ENCODE peak calls at places on chromosomes 5 and 9, in ten cellular contexts. F, H, J, P, N, L, W, B, C and Z are unnamed samples.

GRCh38 chr5:124790261-124790894 is 43.9 kb upstream of the ZNF608 start:
- DNase-seq in P (no peak), W (no peak), N (no peak), F (peak; percentile 46), B (no peak), C (no peak), L (no peak), J (no peak), H (peak; percentile 21), Z (no peak)

GRCh38 chr9:114656301-114656700 is 1.3 kb downstream of the TEX53 start:
- DNase-seq in H (no peak), W (no peak), J (no peak), B (no peak), L (no peak), N (no peak), F (no peak), P (no peak), C (no peak), Z (no peak)

GRCh38 chr5:178416919-178417318 is 173.3 kb downstream of the COL23A1 start:
- DNase-seq in C (no peak), H (no peak), B (no peak), W (no peak), N (no peak), J (no peak), F (peak; percentile 23), L (no peak), P (no peak), Z (no peak)

GRCh38 chr5:89399553-89399952 is 516.6 kb upstream of the MEF2C start:
- DNase-seq in C (no peak), B (no peak), N (no peak), L (no peak), P (no peak), H (peak; percentile 56), F (no peak), W (no peak), J (no peak), Z (no peak)

GRCh38 chr5:141686648-141687416 is 4.8 kb upstream of the ARAP3 start:
- DNase-seq in P (no peak), L (peak; percentile 28), C (no peak), B (no peak), J (no peak), N (no peak), H (peak; percentile 21), F (no peak), W (no peak), Z (no peak)

GRCh38 chr5:97163360-97163764 is 19.7 kb downstream of the RIOK2 start:
- DNase-seq in W (no peak), H (peak; percentile 51), P (no peak), J (no peak), N (no peak), B (no peak), C (no peak), L (no peak), F (no peak), Z (peak; percentile 25)

GRCh38 chr5:95163079-95163478 is 121.8 kb downstream of the MCTP1 start:
- DNase-seq in J (no peak), C (no peak), W (no peak), L (no peak), H (no peak), P (no peak), N (no peak), F (no peak), B (no peak), Z (no peak)

GRCh38 chr9:124790301-124790700 is 13.4 kb downstream of the OLFML2A start:
- DNase-seq in L (peak; percentile 13), F (no peak), H (no peak), C (peak; percentile 12), W (no peak), J (no peak), B (no peak), P (no peak), N (no peak), Z (no peak)

GRCh38 chr5:16615737-16616535 is 861 bp downstream of the RETREG1 start:
- DNase-seq in L (peak; percentile 75), N (no peak), B (peak; percentile 10), P (no peak), J (no peak), W (no peak), H (no peak), C (no peak), F (no peak), Z (no peak)

GRCh38 chr5:16617272-16617973 is 626 bp upstream of the RETREG1 start:
- DNase-seq in F (no peak), J (no peak), C (no peak), W (peak; percentile 42), B (peak; percentile 14), H (no peak), P (no peak), N (no peak), L (peak; percentile 77), Z (no peak)

GRCh38 chr5:16619136-16619535 is 2.3 kb upstream of the RETREG1 start:
- DNase-seq in C (no peak), W (no peak), J (no peak), F (no peak), L (no peak), B (no peak), H (no peak), N (no peak), P (no peak), Z (no peak)

GRCh38 chr5:16618138-16618897 is 1.5 kb upstream of the RETREG1 start:
- DNase-seq in B (no peak), H (no peak), J (no peak), P (no peak), C (no peak), L (no peak), F (no peak), N (no peak), W (no peak), Z (no peak)

DNA sequence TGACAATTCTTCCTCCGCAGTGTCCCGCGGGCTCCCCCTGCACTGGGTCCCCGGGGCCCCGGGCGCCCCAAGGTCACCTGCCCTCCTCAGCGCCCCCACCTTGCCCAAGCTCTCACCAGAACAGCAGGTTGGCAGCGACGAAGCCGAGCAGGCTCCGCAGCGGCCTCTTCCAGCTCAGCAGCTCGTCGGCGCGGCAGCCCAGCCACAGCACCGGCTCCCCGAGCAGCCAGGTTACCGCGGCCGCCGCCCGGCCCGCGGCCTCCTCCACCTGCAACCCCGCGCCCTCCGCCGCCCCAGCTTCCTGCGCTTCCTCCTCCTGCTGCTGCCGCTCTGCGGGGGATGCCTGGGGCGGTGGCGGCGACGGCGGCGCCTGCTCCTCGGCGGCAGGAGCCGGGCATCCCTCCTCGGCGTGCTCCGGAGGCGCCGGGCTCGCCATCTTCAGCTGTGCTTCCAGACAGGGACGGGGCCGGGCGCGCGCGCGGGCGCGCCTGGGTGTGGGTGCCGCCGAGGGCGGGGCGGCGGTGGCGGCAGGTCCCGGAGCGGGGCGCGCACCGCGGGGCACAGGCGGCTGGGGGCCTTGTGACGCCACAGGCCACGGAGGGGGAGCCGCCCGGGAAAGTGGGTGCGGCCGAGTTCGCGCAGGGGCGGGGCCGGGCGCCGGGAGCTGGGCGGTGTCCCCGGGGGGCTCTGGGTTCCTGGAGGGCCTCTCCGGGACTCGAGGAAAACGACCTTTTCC is at the start of gene RETREG1:
- DNase-seq in B (peak; percentile 77), L (peak; percentile 93), P (peak; percentile 75), J (peak; percentile 38), N (peak; percentile 54), W (peak; percentile 67), C (peak; percentile 60), H (peak; percentile 8), F (peak; percentile 38), Z (peak; percentile 34)
- TF ChIP-seq POLR2A in B (no peak), L (no peak), P (no peak), J (no peak), N (no peak), W (no peak), C (no peak), H (no peak), F (peak; percentile 28), Z (no peak)

GRCh38 chr5:138465288-138466057 is at the start of gene EGR1:
- DNase-seq in W (peak; percentile 95), H (peak; percentile 24), B (peak; percentile 95), J (peak; percentile 95), F (peak; percentile 94), P (peak; percentile 69), C (peak; percentile 93), L (peak; percentile 93), N (peak; percentile 96), Z (peak; percentile 97)
- TF ChIP-seq POLR2A in W (peak; percentile 89), H (peak; percentile 61), B (peak; percentile 44), J (peak; percentile 85), F (peak; percentile 44), P (peak; percentile 99), C (peak; percentile 9), L (no peak), N (peak; percentile 99), Z (peak; percentile 77)

GRCh38 chr5:151678146-151678545 is 8.6 kb downstream of the SPARC start:
- DNase-seq in B (no peak), N (no peak), W (peak; percentile 65), L (no peak), F (no peak), J (no peak), C (no peak), P (no peak), H (peak; percentile 84), Z (no peak)

GRCh38 chr5:151678713-151679112 is 8.0 kb downstream of the SPARC start:
- DNase-seq in J (no peak), P (no peak), W (no peak), B (no peak), C (no peak), N (no peak), H (no peak), L (no peak), F (no peak), Z (no peak)

GRCh38 chr5:151682240-151682639 is 4.5 kb downstream of the SPARC start:
- DNase-seq in F (no peak), J (no peak), N (no peak), C (no peak), B (no peak), L (no peak), H (no peak), P (no peak), W (no peak), Z (no peak)

GRCh38 chr5:151680944-151681427 is 5.7 kb downstream of the SPARC start:
- DNase-seq in J (no peak), B (no peak), W (no peak), L (no peak), N (no peak), H (no peak), C (no peak), P (no peak), F (no peak), Z (no peak)

GRCh38 chr5:151679421-151680155 is 7.1 kb downstream of the SPARC start:
- DNase-seq in W (no peak), B (no peak), F (no peak), C (no peak), N (no peak), J (no peak), P (no peak), H (peak; percentile 23), L (no peak), Z (no peak)
- TF ChIP-seq POLR2A in W (no peak), B (no peak), F (no peak), C (no peak), N (no peak), J (no peak), P (no peak), H (peak; percentile 63), L (no peak), Z (no peak)

GRCh38 chr9:112719292-112719691 is 1.4 kb upstream of the INIP start:
- DNase-seq in W (no peak), B (no peak), P (no peak), L (no peak), N (no peak), H (no peak), F (no peak), C (no peak), J (no peak), Z (peak; percentile 10)

GRCh38 chr9:112712678-112713077 is 5.2 kb downstream of the INIP start:
- DNase-seq in W (no peak), C (no peak), H (no peak), J (no peak), N (no peak), F (no peak), P (no peak), B (no peak), L (no peak), Z (no peak)

GRCh38 chr9:112719696-112720095 is 1.8 kb upstream of the INIP start:
- DNase-seq in C (no peak), B (no peak), F (no peak), J (no peak), L (no peak), N (no peak), W (no peak), H (no peak), P (no peak), Z (no peak)

GRCh38 chr9:112717669-112718331 is at the start of gene INIP:
- DNase-seq in B (peak; percentile 98), J (peak; percentile 94), F (peak; percentile 97), L (peak; percentile 99), N (peak; percentile 94), W (peak; percentile 95), C (peak; percentile 95), P (peak; percentile 99), H (peak; percentile 98), Z (peak; percentile 98)
- TF ChIP-seq POLR2A in B (peak; percentile 91), J (peak; percentile 47), F (peak; percentile 75), L (no peak), N (peak; percentile 62), W (peak; percentile 70), C (peak; percentile 60), P (peak; percentile 92), H (peak; percentile 66), Z (peak; percentile 92)